ENCODE peak calls at places on chromosomes 6 and 20, in seven cellular contexts. L is lung; R is body of pancreas; K is CD4-positive, alpha-beta T cell; Z is left ventricle myocardium inferior; S is neuronal stem cell; E is breast epithelium. Y is an unnamed sample. For H3K9me3, the result is how much of the 10 kb centered on the place peaks cover.

GRCh38 chr6:6803180-6803978 is 214.9 kb downstream of the LY86 start:
- DNase-seq in R (no peak), Z (no peak), S (no peak), L (no peak), K (no peak), E (peak), Y (no peak)

GRCh38 chr6:32108727-32109113 is 418 bp downstream of the TNXB start:
- DNase-seq in L (no peak), R (no peak), K (no peak), E (no peak), S (no peak), Z (no peak), Y (no peak)

GRCh38 chr20:46123482-46124245 is 5.5 kb downstream of the CD40 start:
- DNase-seq in K (no peak), Z (no peak), E (no peak), L (no peak), R (no peak), S (no peak), Y (no peak)

GRCh38 chr6:133254552-133255228 is 13.5 kb downstream of the EYA4 start:
- DNase-seq in R (no peak), L (no peak), E (no peak), S (no peak), K (no peak), Z (no peak), Y (no peak)

GRCh38 chr6:79137671-79138070 is 59.6 kb upstream of the PHIP start:
- DNase-seq in Z (no peak), K (no peak), L (no peak), S (no peak), R (no peak), E (no peak), Y (no peak)

GRCh38 chr6:80638222-80639055 is 532.0 kb downstream of the BCKDHB start:
- DNase-seq in R (peak), L (peak), S (no peak), K (no peak), E (peak), Z (no peak), Y (peak)

GRCh38 chr6:134238960-134239795 is 78.7 kb downstream of the SGK1 start:
- DNase-seq in K (no peak), E (no peak), S (no peak), L (no peak), Z (no peak), R (no peak), Y (no peak)

GRCh38 chr20:23231561-23232218 is 118.9 kb upstream of the NXT1 start:
- DNase-seq in L (no peak), K (no peak), E (no peak), R (no peak), S (no peak), Z (no peak), Y (no peak)

GRCh38 chr6:38273325-38273724 is 366.4 kb downstream of the BTBD9 start:
- DNase-seq in Z (no peak), L (no peak), E (no peak), S (no peak), R (no peak), K (no peak), Y (no peak)

GRCh38 chr6:124132256-124132655 is 328.6 kb downstream of the NKAIN2 start:
- DNase-seq in S (no peak), K (no peak), E (no peak), L (no peak), Z (no peak), R (no peak), Y (no peak)

GRCh38 chr6:150250826-150251225 is 108.0 kb downstream of the PPP1R14C start:
- DNase-seq in L (no peak), Z (no peak), E (peak), R (no peak), S (no peak), K (no peak), Y (no peak)

GRCh38 chr20:61830241-61830930 is 235.3 kb downstream of the TAF4 start:
- DNase-seq in S (no peak), R (no peak), E (no peak), L (no peak), K (no peak), Z (no peak), Y (peak)

GRCh38 chr6:165632194-165632593 is 30.8 kb downstream of the PDE10A start:
- DNase-seq in E (no peak), L (no peak), S (no peak), Z (no peak), K (no peak), R (no peak), Y (no peak)

GRCh38 chr6:20769651-20770050 is 235.4 kb downstream of the CDKAL1 start:
- DNase-seq in Z (no peak), L (no peak), E (no peak), R (no peak), K (no peak), S (no peak), Y (no peak)

GRCh38 chr6:36375644-36376155 is 11.8 kb downstream of the ETV7 start:
- DNase-seq in L (no peak), Z (no peak), E (no peak), S (no peak), K (no peak), R (no peak), Y (no peak)

GRCh38 chr20:63890201-63890576 is 4.7 kb upstream of the DNAJC5 start:
- DNase-seq in R (no peak), L (no peak), E (no peak), Z (no peak), S (no peak), K (no peak), Y (no peak)

GRCh38 chr6:16437095-16437494 is 198.7 kb downstream of the GMPR start:
- DNase-seq in S (no peak), K (no peak), L (no peak), E (no peak), R (no peak), Z (no peak), Y (no peak)

GRCh38 chr6:113879186-113880096 is 22.3 kb downstream of the MARCKS start:
- DNase-seq in K (no peak), L (no peak), R (peak), S (peak), Z (no peak), E (peak), Y (no peak)

DNA sequence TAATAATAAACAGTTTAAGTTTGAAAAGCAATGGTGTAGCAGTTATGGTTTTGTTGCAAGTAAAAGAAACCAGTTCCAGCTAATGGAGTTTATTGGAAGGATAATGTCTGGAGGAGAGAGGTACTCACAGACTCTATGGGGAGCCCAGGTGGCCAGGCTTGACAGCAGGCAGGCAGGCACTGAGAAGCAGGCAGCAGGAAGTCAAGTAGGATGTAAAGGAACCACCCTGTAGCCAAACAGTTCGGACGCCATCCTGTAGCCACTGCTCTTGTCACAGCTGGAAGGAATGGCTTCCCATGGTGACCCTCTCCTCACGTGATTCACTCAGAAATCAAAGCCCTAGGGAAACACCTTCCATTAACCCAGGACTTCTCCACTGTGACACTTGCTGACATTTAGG is 96.7 kb upstream of the MC3R start:
- DNase-seq in L (no peak), R (no peak), Z (no peak), S (no peak), K (no peak), E (no peak), Y (no peak)
- H3K9me3 ChIP-seq in L (under half), R (under half), Z (under half), S (under half), K (under half), E (under half), Y (under half)

DNA sequence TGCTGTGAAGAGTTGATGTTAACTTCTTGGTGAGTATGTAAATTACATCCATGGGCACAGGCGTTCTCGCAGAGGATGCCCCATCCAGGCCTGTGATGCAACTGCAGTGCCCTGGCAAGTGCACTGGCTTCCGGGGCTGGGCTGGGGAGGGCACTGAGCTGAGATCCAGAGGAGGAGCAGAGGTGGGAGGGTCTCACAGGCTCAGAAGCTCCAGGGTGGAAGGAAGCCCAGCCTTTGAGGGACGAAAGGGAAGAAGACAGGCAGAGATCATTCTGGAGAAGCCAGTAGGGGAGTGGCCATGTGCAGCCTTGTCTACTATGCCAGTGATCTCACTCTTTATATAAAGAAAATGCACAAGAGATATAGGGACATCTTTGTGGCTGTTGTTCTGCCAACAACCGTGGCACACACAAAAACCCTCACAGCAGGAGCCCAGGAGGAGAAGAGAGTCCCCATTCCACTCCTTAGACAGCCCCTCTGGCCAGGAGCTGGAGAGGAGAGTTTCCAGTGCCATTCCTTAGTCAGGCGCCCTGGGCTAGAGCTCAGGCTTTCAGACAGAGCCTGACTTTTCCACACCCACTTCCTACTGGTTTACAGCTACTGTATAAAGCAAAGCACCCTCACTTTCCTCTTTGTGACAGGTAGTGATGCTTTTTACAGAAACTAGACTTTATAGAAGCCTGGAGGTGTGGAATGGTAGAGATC is 146.1 kb downstream of the SYCP2 start:
- DNase-seq in L (no peak), R (no peak), S (no peak), Z (no peak), K (no peak), E (no peak), Y (no peak)
- H3K9me3 ChIP-seq in L (under half), R (under half), S (under half), Z (under half), K (under half), E (under half), Y (under half)

DNA sequence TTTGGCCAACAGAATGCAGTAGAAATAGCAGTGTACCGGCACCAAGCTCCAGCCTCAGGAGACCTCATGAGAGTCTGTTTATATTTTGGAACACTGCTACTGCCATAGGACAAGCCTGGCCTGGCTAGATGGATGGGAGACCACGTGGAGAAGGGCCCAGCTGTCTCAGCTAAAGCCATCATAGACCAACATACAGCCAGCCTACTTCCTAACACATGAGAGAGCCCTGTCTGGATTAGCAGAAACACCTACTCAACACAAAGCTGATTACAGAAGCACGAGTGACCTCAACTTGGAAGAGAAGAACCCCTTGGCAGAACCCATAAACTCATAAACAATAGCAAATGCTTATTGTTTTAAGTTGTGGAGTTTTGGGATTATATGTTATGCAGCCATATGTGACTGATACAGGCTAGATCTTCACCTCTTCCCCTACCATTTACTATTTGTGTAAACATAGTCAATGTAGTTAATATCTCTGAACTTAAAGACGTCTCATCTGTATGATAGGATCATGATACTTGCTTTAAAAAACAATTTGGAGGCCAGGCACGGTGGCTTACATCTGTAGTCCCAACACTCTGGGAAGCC is 199.4 kb upstream of the ZNF217 start:
- DNase-seq in L (no peak), E (no peak), Z (no peak), K (no peak), S (no peak), R (no peak), Y (no peak)
- H3K9me3 ChIP-seq in L (under half), E (under half), Z (under half), K (under half), S (under half), R (under half), Y (under half)

GRCh38 chr6:52333840-52334200 is 28.1 kb upstream of the PAQR8 start:
- DNase-seq in R (no peak), K (no peak), E (no peak), S (no peak), Z (no peak), L (no peak), Y (no peak)

GRCh38 chr6:52337633-52338290 is 24.2 kb upstream of the PAQR8 start:
- DNase-seq in R (no peak), L (no peak), Z (no peak), S (no peak), K (no peak), E (no peak), Y (no peak)

GRCh38 chr6:52336919-52337561 is 24.9 kb upstream of the PAQR8 start:
- DNase-seq in S (no peak), L (no peak), Z (no peak), K (no peak), R (no peak), E (no peak), Y (no peak)

GRCh38 chr6:52331793-52332457 is 30.0 kb upstream of the PAQR8 start:
- DNase-seq in K (no peak), S (no peak), R (no peak), E (no peak), Z (no peak), L (no peak), Y (no peak)

GRCh38 chr6:52335576-52335975 is 26.4 kb upstream of the PAQR8 start:
- DNase-seq in L (no peak), E (no peak), Z (no peak), S (no peak), K (no peak), R (no peak), Y (no peak)
- H3K9me3 ChIP-seq in L (under half), E (under half), Z (under half), S (under half), K (under half), R (under half), Y (under half)

GRCh38 chr6:118894425-118895240 is 681 bp downstream of the ASF1A start:
- DNase-seq in K (peak), Z (peak), S (peak), L (peak), R (peak), E (peak), Y (peak)

GRCh38 chr6:118895241-118895561 is 1.2 kb downstream of the ASF1A start:
- DNase-seq in L (no peak), Z (no peak), K (no peak), E (no peak), S (no peak), R (no peak), Y (no peak)

GRCh38 chr6:118893882-118894424 is at the start of gene ASF1A:
- DNase-seq in L (peak), R (peak), S (peak), E (peak), Z (peak), K (peak), Y (peak)

GRCh38 chr6:118892248-118893094 is 1.5 kb upstream of the ASF1A start:
- DNase-seq in S (no peak), K (no peak), E (no peak), R (no peak), Z (no peak), L (no peak), Y (no peak)

GRCh38 chr6:118893095-118893881 is 664 bp upstream of the ASF1A start:
- DNase-seq in R (peak), L (peak), S (no peak), E (peak), Z (no peak), K (no peak), Y (peak)
- H3K9me3 ChIP-seq in R (under half), L (under half), S (under half), E (under half), Z (under half), K (under half), Y (under half)

Y was measured in right cardiac atrium.